ENCODE peak calls at places on chromosomes 5 and 9, in five cellular contexts. I is mammary epithelial cell, H is fibroblast of lung, A is pancreas, X is Panc1. N is an unnamed sample.
A peak's percentile ranks its signal among the peaks of the same experiment; 100 is the strongest.

GRCh38 chr9:3903906-3904305 is 378.1 kb upstream of the RFX3 start:
- DNase-seq in I (no peak), H (no peak), A (no peak), X (no peak), N (no peak)

GRCh38 chr5:82313016-82313415 is 34.9 kb upstream of the RPS23 start:
- DNase-seq in I (no peak), H (peak; percentile 41), A (no peak), X (no peak), N (peak; percentile 25)

GRCh38 chr5:74469234-74469972 is 171.1 kb downstream of the ENC1 start:
- DNase-seq in I (no peak), H (no peak), A (no peak), X (no peak), N (no peak)

GRCh38 chr9:73270967-73271722 is 119.5 kb downstream of the ANXA1 start:
- DNase-seq in I (peak; percentile 88), H (peak; percentile 93), A (no peak), X (no peak), N (peak; percentile 73)

GRCh38 chr5:138936225-138936967 is 61.3 kb upstream of the LRRTM2 start:
- DNase-seq in I (no peak), H (no peak), A (no peak), X (no peak), N (no peak)

GRCh38 chr5:176373100-176373818 is 8.0 kb downstream of the ARL10 start:
- DNase-seq in I (no peak), H (no peak), A (no peak), X (no peak), N (no peak)

GRCh38 chr5:11251242-11251641 is 490.2 kb upstream of the DAP start:
- DNase-seq in I (peak; percentile 75), H (peak; percentile 57), A (no peak), X (no peak), N (no peak)

GRCh38 chr9:134174073-134174449 is 9.7 kb upstream of the RNU6ATAC start:
- DNase-seq in I (no peak), H (no peak), A (no peak), X (no peak), N (no peak)

GRCh38 chr9:73219985-73220626 is 68.4 kb downstream of the ANXA1 start:
- DNase-seq in I (peak; percentile 98), H (peak; percentile 83), A (no peak), X (no peak), N (peak; percentile 34)

GRCh38 chr9:33151007-33151557 is 16.1 kb downstream of the B4GALT1 start:
- DNase-seq in I (peak; percentile 67), H (peak; percentile 98), A (peak; percentile 43), X (no peak), N (peak; percentile 92)

GRCh38 chr5:30736642-30737041 is 456.8 kb upstream of the CDH6 start:
- DNase-seq in I (no peak), H (peak; percentile 6), A (no peak), X (no peak), N (no peak)

GRCh38 chr9:78234810-78235209 is 1.1 kb upstream of the CEP78 start:
- DNase-seq in I (peak; percentile 29), H (peak; percentile 84), A (no peak), X (no peak), N (peak; percentile 46)

GRCh38 chr9:134851015-134851414 is 29.6 kb upstream of the FCN2 start:
- DNase-seq in I (no peak), H (no peak), A (no peak), X (no peak), N (no peak)

GRCh38 chr9:98201749-98202148 is 9.3 kb upstream of the CORO2A start:
- DNase-seq in I (no peak), H (no peak), A (no peak), X (no peak), N (no peak)

GRCh38 chr5:134432677-134433359 is 21.1 kb upstream of the CDKN2AIPNL start:
- DNase-seq in I (no peak), H (peak; percentile 55), A (no peak), X (no peak), N (no peak)

GRCh38 chr5:134438268-134438622 is 26.6 kb upstream of the CDKN2AIPNL start:
- DNase-seq in I (peak; percentile 40), H (peak; percentile 86), A (no peak), X (no peak), N (peak; percentile 50)

GRCh38 chr5:134436523-134437339 is 25.1 kb upstream of the CDKN2AIPNL start:
- DNase-seq in I (peak; percentile 55), H (peak; percentile 98), A (peak; percentile 77), X (no peak), N (peak; percentile 87)

GRCh38 chr5:134437340-134438267 is 25.9 kb upstream of the CDKN2AIPNL start:
- DNase-seq in I (no peak), H (peak; percentile 73), A (no peak), X (no peak), N (no peak)

GRCh38 chr5:134435525-134435924 is 23.8 kb upstream of the CDKN2AIPNL start:
- DNase-seq in I (peak; percentile 96), H (peak; percentile 82), A (no peak), X (no peak), N (peak; percentile 57)
- H3K27ac ChIP-seq in I (peak overlapping the region; percentile 95), H (peak overlapping the region; percentile 94), A (no peak overlapping the region), X (no peak overlapping the region), N (no peak overlapping the region)

GRCh38 chr5:37112383-37112991 is 136.7 kb downstream of the CPLANE1 start:
- DNase-seq in I (no peak), H (peak; percentile 26), A (no peak), X (no peak), N (no peak)
- H3K36me3 ChIP-seq in I (peaks cover 8% of the 10 kb centered on the region), H (no peaks in the 10 kb centered on the region), A (no peaks in the 10 kb centered on the region), X (peaks cover 2% of the 10 kb centered on the region), N (peaks cover 7% of the 10 kb centered on the region)

GRCh38 chr5:54515634-54516033 is 1.9 kb upstream of the SNX18 start:
- DNase-seq in I (no peak), H (no peak), A (no peak), X (no peak), N (no peak)
- H3K27ac ChIP-seq in I (no peak overlapping the region), H (no peak overlapping the region), A (no peak overlapping the region), X (no peak overlapping the region), N (peak overlapping the region; percentile 54)

DNA sequence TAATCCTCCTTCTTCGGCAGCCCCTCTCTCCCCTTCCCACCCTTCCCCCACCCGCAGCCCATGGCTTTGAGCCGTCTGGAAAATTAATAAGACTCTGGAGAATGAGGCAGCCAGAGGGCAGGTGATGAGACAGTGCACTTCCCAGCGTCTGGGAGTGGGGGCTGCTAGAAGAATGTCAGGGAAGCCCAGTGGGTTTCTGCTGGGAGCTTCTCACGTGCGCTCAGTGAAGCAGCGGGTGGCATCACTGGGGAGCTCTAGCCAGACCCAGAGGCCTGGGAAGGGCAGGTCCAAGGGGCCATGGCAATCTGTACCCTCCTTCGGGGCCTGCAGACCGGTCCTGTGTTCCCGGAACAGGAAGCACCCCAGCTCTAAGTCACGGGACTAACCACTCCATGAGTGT is 164.9 kb upstream of the OTULINL start:
- DNase-seq in I (no peak), H (peak; percentile 23), A (no peak), X (no peak), N (no peak)
- H3K36me3 ChIP-seq in I (peaks cover 34% of the 10 kb centered on the region), H (peaks cover 43% of the 10 kb centered on the region), A (no peaks in the 10 kb centered on the region), X (peaks cover 66% of the 10 kb centered on the region), N (peaks cover 58% of the 10 kb centered on the region)

DNA sequence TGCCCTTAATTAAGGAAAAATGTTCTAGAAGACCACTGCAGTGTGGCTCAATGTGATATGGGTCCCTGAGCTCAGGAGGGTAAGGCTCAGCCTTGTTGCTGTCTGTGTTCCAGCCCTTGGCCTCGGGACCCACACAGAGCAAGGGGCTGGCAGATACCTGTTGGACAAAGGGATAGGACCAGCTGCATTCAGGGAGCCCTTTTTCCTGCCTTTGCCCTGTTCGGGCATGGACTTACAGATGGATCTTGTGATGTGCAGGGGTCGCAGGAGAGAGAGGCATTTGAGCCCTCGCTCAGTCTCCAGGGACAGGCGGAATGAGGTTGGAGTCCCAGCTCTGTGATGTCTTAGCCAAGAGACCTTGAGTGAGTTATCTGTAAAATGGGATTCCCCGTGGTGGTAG is 12.1 kb upstream of the BOD1 start:
- DNase-seq in I (no peak), H (no peak), A (no peak), X (no peak), N (no peak)
- H3K27ac ChIP-seq in I (no peak overlapping the region), H (no peak overlapping the region), A (no peak overlapping the region), X (no peak overlapping the region), N (no peak overlapping the region)

GRCh38 chr5:7867260-7867659 is 1.6 kb downstream of the FASTKD3 start:
- DNase-seq in I (no peak), H (no peak), A (no peak), X (no peak), N (no peak)
- H3K36me3 ChIP-seq in I (peaks cover 5% of the 10 kb centered on the region), H (peaks cover 1% of the 10 kb centered on the region), A (no peaks in the 10 kb centered on the region), X (peaks cover 29% of the 10 kb centered on the region), N (peaks cover 7% of the 10 kb centered on the region)

DNA sequence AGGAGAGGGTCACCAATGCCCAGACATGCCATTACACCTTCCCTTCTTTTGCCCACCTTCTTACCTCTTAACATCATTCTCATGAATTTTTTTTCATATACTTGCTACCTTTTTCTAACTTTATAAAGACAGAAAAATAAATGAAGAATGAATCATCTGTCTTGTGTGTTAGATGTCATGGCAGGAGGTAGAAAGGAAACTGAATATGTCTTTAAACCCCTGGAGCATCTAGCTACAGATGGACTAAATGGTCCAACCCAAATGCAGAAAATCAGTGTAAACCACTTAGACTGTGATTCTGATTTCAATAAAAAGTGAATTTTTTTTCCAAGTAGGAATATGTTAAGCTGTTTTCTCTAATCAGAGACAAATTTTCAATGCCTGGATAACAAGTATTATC is 11.8 kb upstream of the IL6ST start:
- DNase-seq in I (no peak), H (no peak), A (no peak), X (no peak), N (no peak)
- H3K27ac ChIP-seq in I (no peak overlapping the region), H (no peak overlapping the region), A (no peak overlapping the region), X (no peak overlapping the region), N (no peak overlapping the region)

GRCh38 chr9:35056571-35057270 is 15.7 kb downstream of the VCP start:
- DNase-seq in I (no peak), H (no peak), A (no peak), X (no peak), N (no peak)
- H3K36me3 ChIP-seq in I (peaks cover 54% of the 10 kb centered on the region), H (peaks cover 32% of the 10 kb centered on the region), A (peaks cover 12% of the 10 kb centered on the region), X (peaks cover 50% of the 10 kb centered on the region), N (peaks cover 87% of the 10 kb centered on the region)

GRCh38 chr9:75432386-75432785 is 344.1 kb downstream of the OSTF1 start:
- DNase-seq in I (no peak), H (no peak), A (no peak), X (no peak), N (no peak)

GRCh38 chr9:75432888-75433287 is 344.6 kb downstream of the OSTF1 start:
- DNase-seq in I (no peak), H (no peak), A (no peak), X (no peak), N (no peak)

GRCh38 chr9:75429531-75430454 is 341.5 kb downstream of the OSTF1 start:
- DNase-seq in I (no peak), H (no peak), A (no peak), X (no peak), N (no peak)

DNA sequence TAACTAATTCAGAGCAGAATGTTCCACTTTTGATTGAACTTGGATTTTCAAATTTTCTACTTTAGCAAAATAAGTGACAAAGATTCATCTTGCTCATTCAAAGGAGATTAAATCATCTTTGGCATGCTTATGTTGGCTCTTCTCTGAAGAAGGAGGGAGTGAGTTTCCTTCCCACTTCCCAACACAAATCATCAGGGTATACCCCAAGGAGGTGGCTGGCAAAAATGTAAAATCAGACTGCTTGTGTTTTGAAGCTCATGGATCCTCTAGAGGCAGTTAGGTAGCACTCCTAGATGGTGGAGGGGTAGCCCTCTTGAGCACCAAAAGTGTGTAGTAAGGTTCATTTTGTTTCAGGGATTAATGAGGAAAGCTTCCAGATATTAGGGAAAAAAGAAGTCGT is 343.1 kb downstream of the OSTF1 start:
- DNase-seq in I (no peak), H (no peak), A (no peak), X (no peak), N (no peak)
- H3K27ac ChIP-seq in I (no peak overlapping the region), H (no peak overlapping the region), A (no peak overlapping the region), X (no peak overlapping the region), N (no peak overlapping the region)

N was measured in brain microvascular endothelial cell.